ENCODE peak calls at places on chromosomes 6 and 20, in nine cellular contexts. One of them, this sample, is unnamed.

GRCh38 chr20:31484001-31484400 is 8.9 kb downstream of the REM1 start:
- DNase-seq in sciatic nerve: peak
- DNase-seq in ACHN: no peak
- DNase-seq in tibial artery: no peak
- DNase-seq in non-pigmented ciliary epithelial cell: no peak
- DNase-seq in mucosa of descending colon: peak
- DNase-seq in IMR-90: no peak
- DNase-seq in left kidney: peak
- DNase-seq in NCI-H748 treated with DMSO at 0.1 percent for 48 hours: no peak
- DNase-seq in this sample: no peak

GRCh38 chr20:23117738-23118137 is 31.6 kb upstream of the CD93 start:
- DNase-seq in sciatic nerve: no peak
- DNase-seq in ACHN: no peak
- DNase-seq in tibial artery: no peak
- DNase-seq in non-pigmented ciliary epithelial cell: no peak
- DNase-seq in mucosa of descending colon: no peak
- DNase-seq in IMR-90: no peak
- DNase-seq in left kidney: no peak
- DNase-seq in NCI-H748 treated with DMSO at 0.1 percent for 48 hours: no peak
- DNase-seq in this sample: peak

GRCh38 chr6:138666636-138667035 is 106.9 kb upstream of the CCDC28A start:
- DNase-seq in sciatic nerve: no peak
- DNase-seq in ACHN: no peak
- DNase-seq in tibial artery: no peak
- DNase-seq in non-pigmented ciliary epithelial cell: no peak
- DNase-seq in mucosa of descending colon: no peak
- DNase-seq in IMR-90: peak
- DNase-seq in left kidney: no peak
- DNase-seq in NCI-H748 treated with DMSO at 0.1 percent for 48 hours: no peak
- DNase-seq in this sample: no peak

GRCh38 chr20:43666376-43667328 is at the start of gene MYBL2:
- DNase-seq in sciatic nerve: no peak
- DNase-seq in ACHN: peak
- DNase-seq in tibial artery: no peak
- DNase-seq in non-pigmented ciliary epithelial cell: no peak
- DNase-seq in mucosa of descending colon: peak
- DNase-seq in IMR-90: peak
- DNase-seq in left kidney: peak
- DNase-seq in NCI-H748 treated with DMSO at 0.1 percent for 48 hours: peak
- DNase-seq in this sample: peak

GRCh38 chr20:32216396-32217142 is 8.9 kb downstream of the POFUT1 start:
- DNase-seq in sciatic nerve: no peak
- DNase-seq in ACHN: no peak
- DNase-seq in tibial artery: no peak
- DNase-seq in non-pigmented ciliary epithelial cell: no peak
- DNase-seq in mucosa of descending colon: peak
- DNase-seq in IMR-90: no peak
- DNase-seq in left kidney: no peak
- DNase-seq in NCI-H748 treated with DMSO at 0.1 percent for 48 hours: no peak
- DNase-seq in this sample: no peak

GRCh38 chr6:92779758-92780157 is 639.6 kb downstream of the EPHA7 start:
- DNase-seq in sciatic nerve: peak
- DNase-seq in ACHN: no peak
- DNase-seq in tibial artery: peak
- DNase-seq in non-pigmented ciliary epithelial cell: peak
- DNase-seq in mucosa of descending colon: no peak
- DNase-seq in IMR-90: peak
- DNase-seq in left kidney: peak
- DNase-seq in NCI-H748 treated with DMSO at 0.1 percent for 48 hours: peak
- DNase-seq in this sample: no peak

GRCh38 chr20:56551571-56551970 is 18.5 kb downstream of the FAM209B start:
- DNase-seq in sciatic nerve: no peak
- DNase-seq in ACHN: no peak
- DNase-seq in tibial artery: no peak
- DNase-seq in non-pigmented ciliary epithelial cell: no peak
- DNase-seq in mucosa of descending colon: no peak
- DNase-seq in IMR-90: no peak
- DNase-seq in left kidney: no peak
- DNase-seq in NCI-H748 treated with DMSO at 0.1 percent for 48 hours: no peak
- DNase-seq in this sample: no peak

GRCh38 chr20:31606928-31607639 is 2.0 kb downstream of the ID1 start:
- DNase-seq in sciatic nerve: no peak
- DNase-seq in ACHN: no peak
- DNase-seq in tibial artery: no peak
- DNase-seq in non-pigmented ciliary epithelial cell: no peak
- DNase-seq in mucosa of descending colon: peak
- DNase-seq in IMR-90: peak
- DNase-seq in left kidney: peak
- DNase-seq in NCI-H748 treated with DMSO at 0.1 percent for 48 hours: peak
- DNase-seq in this sample: no peak

GRCh38 chr6:156686429-156686939 is 90.7 kb upstream of the ARID1B start:
- DNase-seq in sciatic nerve: no peak
- DNase-seq in ACHN: peak
- DNase-seq in tibial artery: no peak
- DNase-seq in non-pigmented ciliary epithelial cell: no peak
- DNase-seq in mucosa of descending colon: no peak
- DNase-seq in IMR-90: peak
- DNase-seq in left kidney: peak
- DNase-seq in NCI-H748 treated with DMSO at 0.1 percent for 48 hours: peak
- DNase-seq in this sample: no peak

GRCh38 chr6:132741281-132741680 is 16.4 kb downstream of the VNN2 start:
- DNase-seq in sciatic nerve: no peak
- DNase-seq in ACHN: no peak
- DNase-seq in tibial artery: no peak
- DNase-seq in non-pigmented ciliary epithelial cell: no peak
- DNase-seq in mucosa of descending colon: no peak
- DNase-seq in IMR-90: no peak
- DNase-seq in left kidney: no peak
- DNase-seq in NCI-H748 treated with DMSO at 0.1 percent for 48 hours: no peak
- DNase-seq in this sample: no peak

GRCh38 chr20:23114018-23114417 is 27.9 kb upstream of the CD93 start:
- DNase-seq in sciatic nerve: no peak
- DNase-seq in ACHN: no peak
- DNase-seq in tibial artery: peak
- DNase-seq in non-pigmented ciliary epithelial cell: no peak
- DNase-seq in mucosa of descending colon: no peak
- DNase-seq in IMR-90: no peak
- DNase-seq in left kidney: peak
- DNase-seq in NCI-H748 treated with DMSO at 0.1 percent for 48 hours: no peak
- DNase-seq in this sample: peak

GRCh38 chr20:8756410-8756809 is 312.5 kb upstream of the PLCB4 start:
- DNase-seq in sciatic nerve: no peak
- DNase-seq in ACHN: peak
- DNase-seq in tibial artery: no peak
- DNase-seq in non-pigmented ciliary epithelial cell: peak
- DNase-seq in mucosa of descending colon: no peak
- DNase-seq in IMR-90: peak
- DNase-seq in left kidney: peak
- DNase-seq in NCI-H748 treated with DMSO at 0.1 percent for 48 hours: no peak
- DNase-seq in this sample: no peak

GRCh38 chr20:49989234-49990065 is 6.7 kb downstream of the SNAI1 start:
- DNase-seq in sciatic nerve: peak
- DNase-seq in ACHN: no peak
- DNase-seq in tibial artery: peak
- DNase-seq in non-pigmented ciliary epithelial cell: no peak
- DNase-seq in mucosa of descending colon: no peak
- DNase-seq in IMR-90: peak
- DNase-seq in left kidney: peak
- DNase-seq in NCI-H748 treated with DMSO at 0.1 percent for 48 hours: no peak
- DNase-seq in this sample: peak

GRCh38 chr6:73968358-73968757 is 272.4 kb downstream of the CD109 start:
- DNase-seq in sciatic nerve: no peak
- DNase-seq in ACHN: no peak
- DNase-seq in tibial artery: no peak
- DNase-seq in non-pigmented ciliary epithelial cell: no peak
- DNase-seq in mucosa of descending colon: no peak
- DNase-seq in IMR-90: peak
- DNase-seq in left kidney: no peak
- DNase-seq in NCI-H748 treated with DMSO at 0.1 percent for 48 hours: no peak
- DNase-seq in this sample: no peak

GRCh38 chr6:25660512-25660911 is 8.5 kb downstream of the SCGN start:
- DNase-seq in sciatic nerve: no peak
- DNase-seq in ACHN: peak
- DNase-seq in tibial artery: no peak
- DNase-seq in non-pigmented ciliary epithelial cell: peak
- DNase-seq in mucosa of descending colon: no peak
- DNase-seq in IMR-90: peak
- DNase-seq in left kidney: no peak
- DNase-seq in NCI-H748 treated with DMSO at 0.1 percent for 48 hours: no peak
- DNase-seq in this sample: no peak

GRCh38 chr20:8803065-8803464 is 265.8 kb upstream of the PLCB4 start:
- DNase-seq in sciatic nerve: no peak
- DNase-seq in ACHN: no peak
- DNase-seq in tibial artery: no peak
- DNase-seq in non-pigmented ciliary epithelial cell: no peak
- DNase-seq in mucosa of descending colon: no peak
- DNase-seq in IMR-90: no peak
- DNase-seq in left kidney: peak
- DNase-seq in NCI-H748 treated with DMSO at 0.1 percent for 48 hours: no peak
- DNase-seq in this sample: no peak